ENCODE peak calls at places on chromosome X, in eight cellular contexts. L, D, H, U, S, E, R and K are unnamed samples.
A peak's percentile ranks its signal among the peaks of the same experiment; 100 is the strongest.

GRCh38 chrX:19560611-19561010 is 45.3 kb upstream of the MAP3K15 start:
- DNase-seq in L (no peak), D (no peak), H (no peak), U (no peak), S (no peak), E (no peak), R (no peak), K (no peak)

GRCh38 chrX:27085346-27085745 is 377.8 kb downstream of the PPP4R3C start:
- DNase-seq in L (no peak), D (no peak), H (no peak), U (no peak), S (no peak), E (no peak), R (no peak), K (no peak)

GRCh38 chrX:132615396-132616131 is 126.7 kb upstream of the MBNL3 start:
- DNase-seq in L (no peak), D (peak; percentile 70), H (no peak), U (peak; percentile 60), S (no peak), E (peak; percentile 19), R (peak; percentile 21), K (no peak)

GRCh38 chrX:75303795-75304194 is 29.9 kb downstream of the UPRT start:
- DNase-seq in L (no peak), D (no peak), H (no peak), U (no peak), S (no peak), E (no peak), R (no peak), K (no peak)

GRCh38 chrX:78199851-78200250 is 60.4 kb upstream of the TAF9B start:
- DNase-seq in L (no peak), D (peak; percentile 3), H (peak; percentile 43), U (no peak), S (no peak), E (peak; percentile 0), R (no peak), K (no peak)

GRCh38 chrX:136528645-136529315 is 3.2 kb upstream of the VGLL1 start:
- DNase-seq in L (no peak), D (peak; percentile 40), H (no peak), U (no peak), S (no peak), E (no peak), R (no peak), K (no peak)

GRCh38 chrX:16870861-16871584 is 861 bp upstream of the RBBP7 start:
- DNase-seq in L (peak; percentile 39), D (peak; percentile 46), H (peak; percentile 29), U (no peak), S (peak; percentile 68), E (peak; percentile 18), R (peak; percentile 23), K (peak; percentile 31)

GRCh38 chrX:56729152-56729557 is at the start of gene NBDY:
- DNase-seq in L (peak; percentile 20), D (peak; percentile 46), H (peak; percentile 35), U (no peak), S (peak; percentile 48), E (peak; percentile 10), R (peak; percentile 21), K (peak; percentile 15)

GRCh38 chrX:19566359-19567141 is 51.2 kb upstream of the MAP3K15 start:
- DNase-seq in L (no peak), D (peak; percentile 22), H (peak; percentile 17), U (no peak), S (no peak), E (no peak), R (no peak), K (no peak)

GRCh38 chrX:15430584-15430983 is 46.4 kb upstream of the VEGFD start:
- DNase-seq in L (no peak), D (no peak), H (no peak), U (no peak), S (no peak), E (no peak), R (no peak), K (no peak)

GRCh38 chrX:9349572-9350259 is 115.1 kb upstream of the TBL1X start:
- DNase-seq in L (no peak), D (no peak), H (peak; percentile 42), U (no peak), S (no peak), E (no peak), R (no peak), K (no peak)

GRCh38 chrX:36071064-36071463 is 151.5 kb downstream of the CFAP47 start:
- DNase-seq in L (no peak), D (no peak), H (no peak), U (no peak), S (no peak), E (no peak), R (no peak), K (no peak)

GRCh38 chrX:83469551-83469950 is 38.5 kb upstream of the POU3F4 start:
- DNase-seq in L (no peak), D (peak; percentile 25), H (peak; percentile 15), U (no peak), S (no peak), E (no peak), R (no peak), K (no peak)

GRCh38 chrX:102085706-102086105 is 39.8 kb upstream of the TCEAL2 start:
- DNase-seq in L (no peak), D (peak; percentile 41), H (no peak), U (no peak), S (no peak), E (no peak), R (no peak), K (no peak)

GRCh38 chrX:120795301-120795700 is 80.4 kb downstream of the CT47B1 start:
- DNase-seq in L (no peak), D (no peak), H (no peak), U (no peak), S (no peak), E (no peak), R (no peak), K (no peak)

GRCh38 chrX:17519349-17519748 is 144.3 kb downstream of the NHS start:
- DNase-seq in L (peak; percentile 45), D (no peak), H (no peak), U (peak; percentile 75), S (peak; percentile 79), E (no peak), R (peak; percentile 80), K (peak; percentile 62)

GRCh38 chrX:149131780-149132179 is 373.3 kb downstream of the IDS start:
- DNase-seq in L (no peak), D (no peak), H (no peak), U (no peak), S (no peak), E (no peak), R (no peak), K (no peak)

GRCh38 chrX:105190252-105190853 is 30.1 kb downstream of the TEX13A start:
- DNase-seq in L (no peak), D (peak; percentile 36), H (peak; percentile 7), U (no peak), S (no peak), E (no peak), R (no peak), K (no peak)

GRCh38 chrX:37883196-37883595 is 35.8 kb upstream of the DYNLT3 start:
- DNase-seq in L (no peak), D (peak; percentile 13), H (no peak), U (no peak), S (no peak), E (no peak), R (no peak), K (no peak)

GRCh38 chrX:115226929-115227328 is 7.0 kb downstream of the LRCH2 start:
- DNase-seq in L (no peak), D (peak; percentile 63), H (peak; percentile 15), U (no peak), S (no peak), E (no peak), R (no peak), K (no peak)

GRCh38 chrX:151724563-151725337 is 8.9 kb downstream of the FATE1 start:
- DNase-seq in L (no peak), D (no peak), H (no peak), U (no peak), S (no peak), E (no peak), R (no peak), K (no peak)

GRCh38 chrX:70960728-70961127 is 29.8 kb upstream of the SLC7A3 start:
- DNase-seq in L (no peak), D (peak; percentile 23), H (no peak), U (no peak), S (no peak), E (no peak), R (no peak), K (no peak)
- TF ChIP-seq CTCF in L (no peak), D (peak; percentile 65), H (peak; percentile 27), U (no peak), S (no peak), E (no peak), R (no peak), K (no peak)

GRCh38 chrX:107716045-107716684 is 59.4 kb downstream of the TSC22D3 start:
- DNase-seq in L (peak; percentile 24), D (peak; percentile 75), H (peak; percentile 89), U (no peak), S (peak; percentile 67), E (no peak), R (no peak), K (no peak)
- H3K27ac ChIP-seq in L (peak overlapping the region; percentile 81), D (no peak overlapping the region), H (peak overlapping the region; percentile 65), U (peak overlapping the region; percentile 98), S (peak overlapping the region; percentile 86), E (peak overlapping the region; percentile 91), R (peak overlapping the region; percentile 99), K (peak overlapping the region; percentile 94)

DNA sequence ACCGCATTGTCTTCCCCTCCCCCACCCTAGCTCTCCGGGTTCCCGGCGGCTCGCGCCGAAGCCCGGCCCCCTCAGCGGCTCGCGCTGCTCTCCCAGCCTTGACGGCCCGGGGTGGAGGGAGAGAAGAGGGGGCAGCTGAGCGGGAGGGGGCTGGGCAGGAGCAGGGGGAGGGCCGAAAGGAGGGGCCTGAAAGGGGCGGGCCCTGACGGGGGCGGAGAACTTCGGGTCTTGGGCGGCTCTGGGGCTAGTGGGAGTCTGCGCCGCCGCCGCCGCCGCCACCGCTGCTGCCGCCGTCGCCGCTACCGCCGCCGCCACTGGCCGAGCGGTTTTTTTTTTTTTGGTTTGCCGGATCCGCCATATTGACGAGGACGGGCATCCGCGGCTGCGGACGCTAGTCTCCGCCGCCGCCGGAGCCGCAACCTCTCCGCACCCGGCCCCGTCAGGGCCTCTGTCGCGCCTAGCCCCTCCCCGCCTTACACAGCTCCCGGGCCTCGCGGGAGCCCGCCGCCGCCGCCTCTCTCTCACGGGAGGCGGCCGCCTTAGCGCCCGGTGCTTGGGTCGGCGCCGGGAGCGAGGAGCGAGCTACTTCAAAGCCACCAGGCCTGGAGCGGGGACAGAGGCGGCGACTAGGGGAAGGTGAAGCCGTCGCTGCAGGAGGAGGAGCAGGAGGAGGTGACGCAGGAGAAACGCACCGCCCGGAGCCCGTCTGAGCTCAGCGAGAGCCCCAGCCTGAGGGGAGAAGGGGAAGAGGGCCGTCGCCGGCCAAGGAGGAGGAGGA is at the start of gene USP9X:
- DNase-seq in L (peak; percentile 88), D (peak; percentile 78), H (peak; percentile 93), U (peak; percentile 91), S (peak; percentile 97), E (peak; percentile 80), R (peak; percentile 85), K (peak; percentile 88)
- H3K27me3 ChIP-seq in L (no peaks in the 10 kb centered on the region), D (no peaks in the 10 kb centered on the region), H (no peaks in the 10 kb centered on the region), U (no peaks in the 10 kb centered on the region), S (no peaks in the 10 kb centered on the region), E (no peaks in the 10 kb centered on the region), R (no peaks in the 10 kb centered on the region), K (no peaks in the 10 kb centered on the region)

DNA sequence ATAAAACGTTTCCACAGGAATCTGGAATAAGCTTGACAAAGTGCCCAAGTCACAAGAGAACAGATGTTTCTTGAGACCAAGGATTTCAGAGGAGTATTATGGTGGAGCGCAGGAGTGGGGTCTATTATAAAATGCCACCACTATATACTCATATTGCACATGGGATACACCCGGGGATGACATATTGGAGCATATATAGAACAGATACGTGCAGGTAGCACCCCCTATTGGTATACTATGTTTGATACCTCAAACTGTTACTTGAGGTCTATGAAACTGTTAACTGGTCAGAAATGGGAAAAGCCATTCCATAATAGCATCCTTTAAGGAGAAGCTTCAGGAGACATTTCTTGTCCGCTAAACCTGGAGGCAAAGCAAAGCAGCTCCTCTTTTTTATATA is 86.0 kb downstream of the PCYT1B start:
- DNase-seq in L (no peak), D (peak; percentile 43), H (peak; percentile 8), U (no peak), S (no peak), E (no peak), R (no peak), K (no peak)
- TF ChIP-seq CTCF in L (peak; percentile 38), D (peak; percentile 52), H (peak; percentile 34), U (no peak), S (peak; percentile 13), E (no peak), R (peak; percentile 8), K (no peak)